ENCODE peak calls at places on chromosome 16, in four cellular contexts. U is mesenchymal stem cell, S is stomach, Z is PC-9. H is an unnamed sample.

GRCh38 chr16:80682435-80683070 is 121.8 kb downstream of the CDYL2 start:
- DNase-seq in U (no peak), S (no peak), Z (no peak), H (no peak)

GRCh38 chr16:51146256-51146924 is 4.7 kb downstream of the SALL1 start:
- DNase-seq in U (peak; percentile 85), S (no peak), Z (no peak), H (no peak)

GRCh38 chr16:28110977-28111376 is 47.5 kb upstream of the GSG1L start:
- DNase-seq in U (no peak), S (no peak), Z (no peak), H (no peak)

GRCh38 chr16:57476546-57477410 is 9.5 kb downstream of the DOK4 start:
- DNase-seq in U (no peak), S (no peak), Z (no peak), H (no peak)

GRCh38 chr16:15434425-15435215 is at the start of gene BMERB1:
- DNase-seq in U (peak; percentile 83), S (peak; percentile 59), Z (peak; percentile 32), H (no peak)

GRCh38 chr16:6274366-6274765 is 1058.3 kb upstream of the RBFOX1 start:
- DNase-seq in U (no peak), S (no peak), Z (no peak), H (no peak)

GRCh38 chr16:75251280-75252048 is at the start of gene BCAR1:
- DNase-seq in U (peak; percentile 93), S (peak; percentile 93), Z (peak; percentile 90), H (no peak)

GRCh38 chr16:72043539-72043938 is 10.8 kb upstream of the HP start:
- DNase-seq in U (no peak), S (no peak), Z (no peak), H (no peak)

GRCh38 chr16:50360033-50360778 is 8.6 kb downstream of the BRD7 start:
- DNase-seq in U (peak; percentile 23), S (peak; percentile 49), Z (no peak), H (peak; percentile 10)

GRCh38 chr16:4327782-4328579 is 12.1 kb downstream of the GLIS2 start:
- DNase-seq in U (peak; percentile 90), S (peak; percentile 83), Z (no peak), H (no peak)

GRCh38 chr16:86910821-86911220 is 332.5 kb downstream of the FOXL1 start:
- DNase-seq in U (no peak), S (no peak), Z (no peak), H (no peak)

GRCh38 chr16:50879873-50880695 is 138.2 kb downstream of the CYLD start:
- DNase-seq in U (no peak), S (no peak), Z (no peak), H (no peak)

GRCh38 chr16:64152010-64152767 is 969.7 kb downstream of the CDH11 start:
- DNase-seq in U (no peak), S (no peak), Z (no peak), H (no peak)

GRCh38 chr16:53967172-53967571 is 263.2 kb downstream of the FTO start:
- DNase-seq in U (no peak), S (no peak), Z (no peak), H (no peak)

GRCh38 chr16:56539667-56540066 is 19.8 kb upstream of the BBS2 start:
- DNase-seq in U (no peak), S (no peak), Z (no peak), H (no peak)

GRCh38 chr16:67959520-67959919 is 8.9 kb downstream of the SLC12A4 start:
- DNase-seq in U (peak; percentile 75), S (no peak), Z (no peak), H (no peak)

GRCh38 chr16:18800674-18801196 is 614 bp downstream of the ARL6IP1 start:
- DNase-seq in U (peak; percentile 44), S (no peak), Z (no peak), H (no peak)

GRCh38 chr16:23876256-23876896 is 40.6 kb downstream of the PRKCB start:
- DNase-seq in U (no peak), S (no peak), Z (no peak), H (no peak)

GRCh38 chr16:9499921-9500593 is 408.6 kb downstream of the HAPSTR1 start:
- DNase-seq in U (no peak), S (no peak), Z (no peak), H (no peak)

GRCh38 chr16:66516808-66517585 is 32.9 kb downstream of the TK2 start:
- DNase-seq in U (peak; percentile 99), S (peak; percentile 97), Z (peak; percentile 91), H (peak; percentile 90)

GRCh38 chr16:86980644-86981043 is 336.5 kb downstream of the C16orf95 start:
- DNase-seq in U (no peak), S (no peak), Z (no peak), H (no peak)

GRCh38 chr16:50067290-50067853 is 1.6 kb downstream of the HEATR3 start:
- DNase-seq in U (peak; percentile 79), S (no peak), Z (peak; percentile 9), H (no peak)

GRCh38 chr16:73173396-73173795 is 125.5 kb upstream of the ZFHX3 start:
- DNase-seq in U (no peak), S (no peak), Z (no peak), H (no peak)

GRCh38 chr16:81530814-81531213 is 86.2 kb downstream of the CMIP start:
- DNase-seq in U (no peak), S (no peak), Z (no peak), H (peak; percentile 44)

GRCh38 chr16:22324787-22325597 is 27.8 kb downstream of the POLR3E start:
- DNase-seq in U (no peak), S (no peak), Z (no peak), H (no peak)

GRCh38 chr16:5019775-5020174 is 14.0 kb downstream of the NAGPA start:
- DNase-seq in U (no peak), S (no peak), Z (no peak), H (no peak)

GRCh38 chr16:53435066-53435688 is 906 bp downstream of the RBL2 start:
- DNase-seq in U (peak; percentile 95), S (peak; percentile 79), Z (peak; percentile 61), H (no peak)

GRCh38 chr16:9260665-9261064 is 169.2 kb downstream of the HAPSTR1 start:
- DNase-seq in U (no peak), S (peak; percentile 45), Z (no peak), H (no peak)

GRCh38 chr16:30874244-30874820 is 19.5 kb downstream of the BCL7C start:
- DNase-seq in U (no peak), S (no peak), Z (no peak), H (no peak)

GRCh38 chr16:30875881-30876791 is 17.7 kb downstream of the BCL7C start:
- DNase-seq in U (peak; percentile 1), S (no peak), Z (peak; percentile 29), H (no peak)

GRCh38 chr16:30870904-30871303 is 23.0 kb downstream of the BCL7C start:
- DNase-seq in U (no peak), S (no peak), Z (no peak), H (no peak)

GRCh38 chr16:30876867-30877266 is 17.0 kb downstream of the BCL7C start:
- DNase-seq in U (peak; percentile 26), S (no peak), Z (no peak), H (no peak)

DNA sequence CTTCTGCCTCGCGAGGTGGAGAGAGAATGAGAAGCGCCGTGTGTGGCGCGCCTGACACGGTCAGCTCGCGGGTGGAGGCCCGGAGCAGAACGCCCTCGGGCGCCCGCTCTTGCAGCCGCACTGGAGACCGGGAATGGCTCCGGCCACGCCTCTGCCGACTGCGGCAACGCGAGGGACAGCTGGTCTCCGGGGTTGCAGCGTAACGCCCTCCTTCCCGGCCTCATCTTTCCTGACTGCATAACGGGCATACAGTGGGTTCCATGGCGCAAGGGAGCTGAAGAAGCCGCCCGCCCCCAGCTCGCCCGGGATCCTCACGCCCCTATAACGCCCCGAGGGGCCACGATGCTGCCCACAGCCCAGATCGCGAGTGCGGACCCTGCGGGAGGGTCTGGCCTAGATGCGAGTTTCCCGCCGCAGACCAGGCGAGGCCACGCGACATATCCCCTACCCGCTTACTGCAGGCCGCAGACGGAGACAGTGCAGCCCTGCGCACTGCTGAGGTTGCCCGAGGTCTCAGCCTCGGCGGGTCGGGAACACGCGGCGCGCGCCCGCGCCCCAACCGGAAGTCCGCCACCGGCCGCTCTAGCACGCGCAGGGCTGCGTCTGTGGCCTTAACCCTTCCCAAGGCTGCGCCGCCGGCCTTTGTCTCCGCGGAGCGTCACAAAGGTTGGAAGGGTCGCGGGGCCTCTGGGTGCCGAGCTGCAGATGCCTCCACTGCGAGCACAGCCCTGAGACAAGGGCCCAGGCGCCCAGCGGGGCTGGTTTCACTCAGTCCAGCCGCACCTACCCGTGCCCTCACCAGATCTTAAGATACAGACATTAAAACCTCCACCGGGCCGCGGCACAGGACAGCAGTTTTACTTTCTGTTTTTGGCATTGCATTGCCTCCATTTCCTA is 18.8 kb downstream of the BCL7C start:
- DNase-seq in U (peak; percentile 92), S (peak; percentile 93), Z (peak; percentile 94), H (no peak)
- H3K27ac ChIP-seq in U (peak overlapping the region; percentile 90), S (peak overlapping the region; percentile 97), Z (peak overlapping the region; percentile 48), H (peak overlapping the region; percentile 77)

GRCh38 chr16:47028767-47029377 is 55.4 kb upstream of the DNAJA2 start:
- DNase-seq in U (no peak), S (no peak), Z (no peak), H (no peak)

GRCh38 chr16:47026947-47027346 is 53.5 kb upstream of the DNAJA2 start:
- DNase-seq in U (no peak), S (no peak), Z (no peak), H (no peak)

GRCh38 chr16:47026492-47026891 is 53.0 kb upstream of the DNAJA2 start:
- DNase-seq in U (no peak), S (no peak), Z (no peak), H (no peak)

GRCh38 chr16:47029724-47030123 is 56.2 kb upstream of the DNAJA2 start:
- DNase-seq in U (no peak), S (no peak), Z (no peak), H (no peak)

GRCh38 chr16:47025641-47026040 is 52.2 kb upstream of the DNAJA2 start:
- DNase-seq in U (no peak), S (no peak), Z (no peak), H (no peak)
- H3K27ac ChIP-seq in U (no peak overlapping the region), S (no peak overlapping the region), Z (no peak overlapping the region), H (no peak overlapping the region)

GRCh38 chr16:70704586-70704985 is 18.7 kb upstream of the MTSS2 start:
- DNase-seq in U (no peak), S (no peak), Z (no peak), H (no peak)
- H3K27ac ChIP-seq in U (no peak overlapping the region), S (peak overlapping the region; percentile 73), Z (no peak overlapping the region), H (no peak overlapping the region)

DNA sequence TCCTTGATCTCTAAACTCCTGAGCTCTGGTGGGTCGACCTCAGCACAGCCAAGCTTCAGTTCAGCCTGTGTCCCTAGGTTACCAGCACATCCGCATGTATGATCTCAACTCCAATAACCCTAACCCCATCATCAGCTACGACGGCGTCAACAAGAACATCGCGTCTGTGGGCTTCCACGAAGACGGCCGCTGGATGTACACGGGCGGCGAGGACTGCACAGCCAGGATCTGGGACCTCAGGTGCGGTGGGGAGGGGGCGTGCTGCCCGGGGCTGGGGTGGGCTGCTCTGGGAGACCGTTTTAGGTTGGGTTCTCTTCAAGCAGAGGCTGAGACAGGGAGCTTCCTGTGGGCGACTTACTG is 1.1 kb downstream of the MLST8 start:
- DNase-seq in U (no peak), S (no peak), Z (no peak), H (no peak)
- H3K27ac ChIP-seq in U (no peak overlapping the region), S (peak overlapping the region; percentile 95), Z (no peak overlapping the region), H (peak overlapping the region; percentile 74)

GRCh38 chr16:3182608-3183444 is 5.2 kb upstream of the OR1F1 start:
- DNase-seq in U (peak; percentile 65), S (peak; percentile 37), Z (peak; percentile 60), H (no peak)
- H3K27ac ChIP-seq in U (no peak overlapping the region), S (no peak overlapping the region), Z (no peak overlapping the region), H (peak overlapping the region; percentile 32)

H was measured in epithelial cell of prostate.